ENCODE peak calls at places on chromosomes 2 and 18, in four cellular contexts. One of them, this sample, is unnamed. For H3K9me3 and H3K36me3, the result is how much of the 10 kb centered on the place peaks cover.

GRCh38 chr2:62597323-62597722 is 91.3 kb upstream of the TMEM17 start:
- DNase-seq in OCI-LY7: no peak
- DNase-seq in aorta: no peak
- DNase-seq in pancreas: no peak
- DNase-seq in this sample: no peak

GRCh38 chr2:235746257-235746934 is 252.6 kb downstream of the AGAP1 start:
- DNase-seq in OCI-LY7: peak
- DNase-seq in aorta: no peak
- DNase-seq in pancreas: no peak
- DNase-seq in this sample: peak

GRCh38 chr2:96098900-96099590 is 17.3 kb downstream of the ADRA2B start:
- DNase-seq in OCI-LY7: no peak
- DNase-seq in aorta: peak
- DNase-seq in pancreas: peak
- DNase-seq in this sample: no peak

GRCh38 chr18:32286749-32287148 is 96.9 kb downstream of the MEP1B start:
- DNase-seq in OCI-LY7: no peak
- DNase-seq in aorta: no peak
- DNase-seq in pancreas: no peak
- DNase-seq in this sample: no peak

GRCh38 chr2:240351826-240352426 is 83.5 kb upstream of the GPC1 start:
- DNase-seq in OCI-LY7: no peak
- DNase-seq in aorta: no peak
- DNase-seq in pancreas: no peak
- DNase-seq in this sample: no peak

GRCh38 chr2:110741491-110741980 is 9.2 kb downstream of the ACOXL start:
- DNase-seq in OCI-LY7: no peak
- DNase-seq in aorta: no peak
- DNase-seq in pancreas: no peak
- DNase-seq in this sample: no peak

GRCh38 chr2:39851691-39852110 is 72.6 kb upstream of the THUMPD2 start:
- DNase-seq in OCI-LY7: peak
- DNase-seq in aorta: no peak
- DNase-seq in pancreas: no peak
- DNase-seq in this sample: no peak

GRCh38 chr18:28002841-28003240 is 174.1 kb downstream of the CDH2 start:
- DNase-seq in OCI-LY7: no peak
- DNase-seq in aorta: no peak
- DNase-seq in pancreas: no peak
- DNase-seq in this sample: no peak

GRCh38 chr2:74267068-74267467 is 68.7 kb downstream of the MTHFD2 start:
- DNase-seq in OCI-LY7: peak
- DNase-seq in aorta: no peak
- DNase-seq in pancreas: no peak
- DNase-seq in this sample: peak

GRCh38 chr2:9675369-9676351 is 44.9 kb upstream of the YWHAQ start:
- DNase-seq in OCI-LY7: no peak
- DNase-seq in aorta: no peak
- DNase-seq in pancreas: no peak
- DNase-seq in this sample: no peak

GRCh38 chr2:189818249-189819038 is 34.2 kb downstream of the PMS1 start:
- DNase-seq in OCI-LY7: no peak
- DNase-seq in aorta: no peak
- DNase-seq in pancreas: no peak
- DNase-seq in this sample: no peak

GRCh38 chr18:75208055-75208835 is 694 bp downstream of the PTGR3 start:
- DNase-seq in OCI-LY7: peak
- DNase-seq in aorta: peak
- DNase-seq in pancreas: peak
- DNase-seq in this sample: peak

GRCh38 chr2:69744456-69744855 is 2.5 kb downstream of the ANXA4 start:
- DNase-seq in OCI-LY7: no peak
- DNase-seq in aorta: no peak
- DNase-seq in pancreas: no peak
- DNase-seq in this sample: no peak

GRCh38 chr2:16321256-16321655 is 344.4 kb downstream of the CYRIA start:
- DNase-seq in OCI-LY7: no peak
- DNase-seq in aorta: no peak
- DNase-seq in pancreas: no peak
- DNase-seq in this sample: no peak

GRCh38 chr2:16322308-16323130 is 343.1 kb downstream of the CYRIA start:
- DNase-seq in OCI-LY7: no peak
- DNase-seq in aorta: no peak
- DNase-seq in pancreas: no peak
- DNase-seq in this sample: no peak

GRCh38 chr2:16323131-16323520 is 342.5 kb downstream of the CYRIA start:
- DNase-seq in OCI-LY7: no peak
- DNase-seq in aorta: no peak
- DNase-seq in pancreas: no peak
- DNase-seq in this sample: no peak

GRCh38 chr2:16320716-16321115 is 344.9 kb downstream of the CYRIA start:
- DNase-seq in OCI-LY7: no peak
- DNase-seq in aorta: no peak
- DNase-seq in pancreas: no peak
- DNase-seq in this sample: no peak

DNA sequence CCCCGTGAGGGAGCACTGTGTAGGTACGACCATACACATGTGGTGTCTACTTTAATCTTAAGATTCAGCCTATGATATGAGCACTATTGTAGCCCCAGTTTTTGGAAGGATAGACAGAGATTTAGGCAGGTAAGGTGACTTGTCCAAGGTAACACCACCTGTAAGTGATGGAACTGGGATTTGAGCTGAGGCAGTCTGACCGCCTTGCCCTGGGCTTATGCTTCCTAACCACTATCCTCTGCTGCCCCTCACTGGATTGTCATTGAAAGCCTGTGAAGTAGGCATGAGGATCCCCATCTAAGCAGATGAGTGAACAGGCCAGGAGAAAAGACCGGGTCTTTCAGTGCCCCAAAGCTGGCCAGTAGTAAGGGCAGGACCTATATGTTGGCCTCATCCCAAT is 343.8 kb downstream of the CYRIA start:
- DNase-seq in OCI-LY7: no peak
- DNase-seq in aorta: no peak
- DNase-seq in pancreas: no peak
- DNase-seq in this sample: no peak
- H3K9me3 ChIP-seq in OCI-LY7: under half
- H3K9me3 ChIP-seq in aorta: under half
- H3K9me3 ChIP-seq in pancreas: under half
- H3K9me3 ChIP-seq in this sample: under half

GRCh38 chr2:86055314-86055713 is 50.4 kb downstream of the POLR1A start:
- DNase-seq in OCI-LY7: no peak
- DNase-seq in aorta: no peak
- DNase-seq in pancreas: no peak
- DNase-seq in this sample: no peak

GRCh38 chr2:86052676-86053075 is 53.0 kb downstream of the POLR1A start:
- DNase-seq in OCI-LY7: no peak
- DNase-seq in aorta: no peak
- DNase-seq in pancreas: no peak
- DNase-seq in this sample: no peak

GRCh38 chr2:86054539-86055082 is 51.1 kb downstream of the POLR1A start:
- DNase-seq in OCI-LY7: no peak
- DNase-seq in aorta: no peak
- DNase-seq in pancreas: no peak
- DNase-seq in this sample: no peak

GRCh38 chr2:86052265-86052664 is 53.4 kb downstream of the POLR1A start:
- DNase-seq in OCI-LY7: no peak
- DNase-seq in aorta: no peak
- DNase-seq in pancreas: no peak
- DNase-seq in this sample: no peak

DNA sequence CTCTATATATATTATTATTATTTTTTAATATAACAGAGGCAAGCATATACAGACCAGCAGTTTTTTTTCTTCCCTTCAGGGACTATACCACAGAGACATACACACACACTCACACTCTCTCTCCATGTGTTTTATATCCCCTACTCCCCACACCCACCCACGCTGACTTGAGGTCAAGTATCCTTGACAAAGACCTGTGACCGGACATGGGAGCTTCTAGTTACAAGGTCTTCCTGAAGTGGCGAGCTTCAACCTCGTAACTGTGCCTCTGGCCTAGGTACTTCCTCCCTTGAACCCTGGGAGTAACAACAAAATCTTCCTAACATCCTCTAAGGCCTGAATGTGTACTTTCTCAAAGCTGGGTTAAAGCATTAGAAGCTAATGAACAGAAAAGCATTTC is 52.5 kb downstream of the POLR1A start:
- DNase-seq in OCI-LY7: no peak
- DNase-seq in aorta: no peak
- DNase-seq in pancreas: no peak
- DNase-seq in this sample: no peak
- H3K36me3 ChIP-seq in OCI-LY7: half or more
- H3K36me3 ChIP-seq in aorta: under half
- H3K36me3 ChIP-seq in pancreas: under half
- H3K36me3 ChIP-seq in this sample: half or more

DNA sequence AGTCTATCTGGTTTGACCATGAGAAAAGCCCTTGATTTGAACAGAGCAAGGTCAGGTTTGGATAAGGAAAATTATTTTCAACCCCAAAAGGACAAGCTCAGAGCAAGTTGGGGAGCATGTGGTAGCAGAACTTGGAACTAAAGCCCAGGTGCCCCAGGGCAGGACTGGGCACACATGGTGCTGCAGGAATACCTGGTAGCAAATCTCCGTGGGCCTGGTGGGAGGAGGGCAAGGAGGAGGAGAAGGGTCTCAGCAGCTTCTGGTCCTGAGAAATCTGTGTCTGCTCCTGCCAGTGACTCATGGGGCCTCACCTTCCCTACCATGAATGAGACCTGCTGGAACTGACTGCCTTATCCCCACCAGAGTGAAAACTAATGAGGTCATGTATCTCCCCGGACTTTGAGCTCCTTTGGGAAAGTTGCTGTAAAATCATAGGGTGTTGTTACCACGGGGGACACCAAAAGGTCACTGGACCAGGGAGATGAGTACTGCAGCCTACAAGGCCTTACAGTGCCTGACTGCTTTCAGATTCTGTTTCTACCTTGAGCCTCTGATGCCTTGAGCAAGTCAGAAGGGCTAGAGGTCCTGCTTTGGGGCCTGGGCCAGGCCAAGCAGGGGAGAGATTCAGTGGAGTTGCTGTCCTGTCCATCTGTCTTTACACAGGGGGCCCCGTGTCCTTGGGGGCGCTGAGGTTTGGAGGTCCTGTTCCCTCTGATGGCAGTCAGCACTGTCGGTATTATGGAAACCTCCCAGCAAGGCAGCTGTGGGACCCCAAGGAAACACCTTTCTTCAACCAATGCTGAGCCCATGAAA is 304.0 kb downstream of the MYCN start:
- DNase-seq in OCI-LY7: no peak
- DNase-seq in aorta: no peak
- DNase-seq in pancreas: no peak
- DNase-seq in this sample: no peak
- H3K9me3 ChIP-seq in OCI-LY7: under half
- H3K9me3 ChIP-seq in aorta: under half
- H3K9me3 ChIP-seq in pancreas: under half
- H3K9me3 ChIP-seq in this sample: under half

GRCh38 chr2:226771067-226771466 is 28.6 kb downstream of the IRS1 start:
- DNase-seq in OCI-LY7: no peak
- DNase-seq in aorta: no peak
- DNase-seq in pancreas: no peak
- DNase-seq in this sample: no peak
- H3K36me3 ChIP-seq in OCI-LY7: under half
- H3K36me3 ChIP-seq in aorta: under half
- H3K36me3 ChIP-seq in pancreas: under half
- H3K36me3 ChIP-seq in this sample: under half

GRCh38 chr2:5319493-5319892 is 372.7 kb upstream of the SOX11 start:
- DNase-seq in OCI-LY7: no peak
- DNase-seq in aorta: no peak
- DNase-seq in pancreas: no peak
- DNase-seq in this sample: no peak
- H3K9me3 ChIP-seq in OCI-LY7: under half
- H3K9me3 ChIP-seq in aorta: under half
- H3K9me3 ChIP-seq in pancreas: under half
- H3K9me3 ChIP-seq in this sample: under half

DNA sequence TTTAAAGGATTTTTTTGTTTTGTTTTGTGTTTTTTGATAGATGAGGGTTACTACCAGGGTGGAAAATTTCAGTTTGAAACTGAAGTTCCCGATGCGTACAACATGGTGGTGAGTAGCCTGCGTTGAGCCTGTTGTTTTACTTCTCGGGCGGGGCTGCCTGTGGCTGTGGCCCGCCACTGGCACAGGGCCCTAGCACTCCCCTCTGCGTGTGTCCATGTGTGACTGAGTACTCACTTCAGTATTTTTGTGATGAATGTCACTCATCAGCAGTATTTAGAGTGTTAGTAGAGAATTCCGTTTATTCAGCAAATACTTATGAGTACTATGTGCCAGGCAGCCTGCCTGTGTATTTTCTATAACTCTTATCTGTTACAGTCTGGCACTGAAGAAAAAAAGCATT is 44.3 kb upstream of the SCLY start:
- DNase-seq in OCI-LY7: no peak
- DNase-seq in aorta: no peak
- DNase-seq in pancreas: no peak
- DNase-seq in this sample: no peak
- H3K36me3 ChIP-seq in OCI-LY7: under half
- H3K36me3 ChIP-seq in aorta: under half
- H3K36me3 ChIP-seq in pancreas: under half
- H3K36me3 ChIP-seq in this sample: under half

GRCh38 chr2:186734957-186735734 is 41.3 kb downstream of the FAM171B start:
- DNase-seq in OCI-LY7: no peak
- DNase-seq in aorta: no peak
- DNase-seq in pancreas: no peak
- DNase-seq in this sample: no peak
- H3K9me3 ChIP-seq in OCI-LY7: under half
- H3K9me3 ChIP-seq in aorta: under half
- H3K9me3 ChIP-seq in pancreas: under half
- H3K9me3 ChIP-seq in this sample: under half

DNA sequence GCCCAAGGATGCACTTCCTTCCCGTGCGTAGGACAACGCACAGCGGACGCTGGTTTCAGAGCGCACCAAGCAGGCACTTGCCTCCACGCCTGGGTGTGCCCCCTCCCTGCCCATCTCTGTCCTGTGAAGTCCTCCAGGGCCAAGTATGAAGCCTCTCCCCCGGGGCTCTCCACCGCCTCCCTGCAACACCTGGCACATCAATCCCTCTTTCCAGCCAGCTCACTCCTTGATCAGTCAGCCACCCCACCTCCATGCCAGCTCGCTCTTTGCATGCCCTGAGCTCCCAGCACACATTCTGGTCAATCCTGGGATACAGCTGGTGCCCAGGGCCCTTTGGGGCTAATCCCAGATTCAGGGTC is 16.3 kb upstream of the PRLH start:
- DNase-seq in OCI-LY7: no peak
- DNase-seq in aorta: no peak
- DNase-seq in pancreas: peak
- DNase-seq in this sample: no peak
- H3K36me3 ChIP-seq in OCI-LY7: under half
- H3K36me3 ChIP-seq in aorta: under half
- H3K36me3 ChIP-seq in pancreas: under half
- H3K36me3 ChIP-seq in this sample: under half

GRCh38 chr2:132252191-132252893 is 90.6 kb upstream of the ANKRD30BL start:
- DNase-seq in OCI-LY7: no peak
- DNase-seq in aorta: no peak
- DNase-seq in pancreas: peak
- DNase-seq in this sample: no peak
- H3K9me3 ChIP-seq in OCI-LY7: under half
- H3K9me3 ChIP-seq in aorta: under half
- H3K9me3 ChIP-seq in pancreas: under half
- H3K9me3 ChIP-seq in this sample: under half

This sample was measured in CD4-positive, CD25-positive, alpha-beta regulatory T cell.